ENCODE peak calls at places on chromosomes 12 and 14, in five cellular contexts. One of them, this sample, is unnamed.

GRCh38 chr14:55665067-55665700 is 85.2 kb downstream of the KTN1 start:
- DNase-seq in GM23248: no peak
- DNase-seq in neural progenitor cell: no peak
- DNase-seq in PC-3: no peak
- DNase-seq in HCT116: no peak
- DNase-seq in this sample: no peak

GRCh38 chr14:74213907-74214803 is 25.1 kb upstream of the VSX2 start:
- DNase-seq in GM23248: no peak
- DNase-seq in neural progenitor cell: peak; percentile 56
- DNase-seq in PC-3: no peak
- DNase-seq in HCT116: no peak
- DNase-seq in this sample: no peak

GRCh38 chr12:101969-102878 is 35.7 kb downstream of the IQSEC3 start:
- DNase-seq in GM23248: peak; percentile 10
- DNase-seq in neural progenitor cell: peak; percentile 45
- DNase-seq in PC-3: no peak
- DNase-seq in HCT116: peak; percentile 12
- DNase-seq in this sample: no peak

GRCh38 chr12:104680070-104680469 is 223.3 kb downstream of the CHST11 start:
- DNase-seq in GM23248: peak; percentile 27
- DNase-seq in neural progenitor cell: peak; percentile 23
- DNase-seq in PC-3: peak; percentile 49
- DNase-seq in HCT116: peak; percentile 13
- DNase-seq in this sample: no peak

GRCh38 chr14:79278798-79279644 is 932.3 kb downstream of the DIO2 start:
- DNase-seq in GM23248: peak; percentile 78
- DNase-seq in neural progenitor cell: peak; percentile 96
- DNase-seq in PC-3: peak; percentile 93
- DNase-seq in HCT116: no peak
- DNase-seq in this sample: peak; percentile 87

GRCh38 chr12:67483871-67484554 is 164.5 kb upstream of the DYRK2 start:
- DNase-seq in GM23248: peak; percentile 15
- DNase-seq in neural progenitor cell: no peak
- DNase-seq in PC-3: peak; percentile 93
- DNase-seq in HCT116: no peak
- DNase-seq in this sample: peak; percentile 65

GRCh38 chr14:89344871-89345270 is 72.2 kb downstream of the FOXN3 start:
- DNase-seq in GM23248: no peak
- DNase-seq in neural progenitor cell: no peak
- DNase-seq in PC-3: no peak
- DNase-seq in HCT116: no peak
- DNase-seq in this sample: no peak

GRCh38 chr12:43288666-43289065 is 263.3 kb downstream of the ADAMTS20 start:
- DNase-seq in GM23248: no peak
- DNase-seq in neural progenitor cell: peak; percentile 55
- DNase-seq in PC-3: no peak
- DNase-seq in HCT116: no peak
- DNase-seq in this sample: no peak

GRCh38 chr12:68940731-68941130 is 7.8 kb upstream of the CPM start:
- DNase-seq in GM23248: no peak
- DNase-seq in neural progenitor cell: no peak
- DNase-seq in PC-3: no peak
- DNase-seq in HCT116: no peak
- DNase-seq in this sample: no peak

GRCh38 chr14:99604766-99605298 is 825 bp upstream of the CCDC85C start:
- DNase-seq in GM23248: peak; percentile 77
- DNase-seq in neural progenitor cell: peak; percentile 82
- DNase-seq in PC-3: peak; percentile 36
- DNase-seq in HCT116: no peak
- DNase-seq in this sample: peak; percentile 11

GRCh38 chr12:31568498-31568897 is 22.4 kb downstream of the DENND5B start:
- DNase-seq in GM23248: no peak
- DNase-seq in neural progenitor cell: no peak
- DNase-seq in PC-3: no peak
- DNase-seq in HCT116: no peak
- DNase-seq in this sample: no peak

GRCh38 chr14:22982013-22982476 is 306 bp downstream of the AJUBA start:
- DNase-seq in GM23248: no peak
- DNase-seq in neural progenitor cell: no peak
- DNase-seq in PC-3: no peak
- DNase-seq in HCT116: no peak
- DNase-seq in this sample: no peak

GRCh38 chr12:89129471-89129870 is 222.8 kb downstream of the DUSP6 start:
- DNase-seq in GM23248: no peak
- DNase-seq in neural progenitor cell: no peak
- DNase-seq in PC-3: no peak
- DNase-seq in HCT116: no peak
- DNase-seq in this sample: peak; percentile 66
- TF ChIP-seq EZH2phosphoT487 in GM23248: no peak
- TF ChIP-seq EZH2phosphoT487 in neural progenitor cell: no peak
- TF ChIP-seq EZH2phosphoT487 in PC-3: no peak
- TF ChIP-seq EZH2phosphoT487 in HCT116: no peak
- TF ChIP-seq EZH2phosphoT487 in this sample: no peak

GRCh38 chr12:64412458-64412857 is 8.3 kb downstream of the XPOT start:
- DNase-seq in GM23248: no peak
- DNase-seq in neural progenitor cell: no peak
- DNase-seq in PC-3: no peak
- DNase-seq in HCT116: no peak
- DNase-seq in this sample: no peak

GRCh38 chr12:64411427-64411826 is 7.2 kb downstream of the XPOT start:
- DNase-seq in GM23248: no peak
- DNase-seq in neural progenitor cell: no peak
- DNase-seq in PC-3: no peak
- DNase-seq in HCT116: no peak
- DNase-seq in this sample: no peak

GRCh38 chr12:64419696-64420095 is 15.5 kb downstream of the XPOT start:
- DNase-seq in GM23248: no peak
- DNase-seq in neural progenitor cell: no peak
- DNase-seq in PC-3: no peak
- DNase-seq in HCT116: no peak
- DNase-seq in this sample: no peak

GRCh38 chr12:64418209-64418608 is 14.0 kb downstream of the XPOT start:
- DNase-seq in GM23248: no peak
- DNase-seq in neural progenitor cell: no peak
- DNase-seq in PC-3: no peak
- DNase-seq in HCT116: no peak
- DNase-seq in this sample: no peak

DNA sequence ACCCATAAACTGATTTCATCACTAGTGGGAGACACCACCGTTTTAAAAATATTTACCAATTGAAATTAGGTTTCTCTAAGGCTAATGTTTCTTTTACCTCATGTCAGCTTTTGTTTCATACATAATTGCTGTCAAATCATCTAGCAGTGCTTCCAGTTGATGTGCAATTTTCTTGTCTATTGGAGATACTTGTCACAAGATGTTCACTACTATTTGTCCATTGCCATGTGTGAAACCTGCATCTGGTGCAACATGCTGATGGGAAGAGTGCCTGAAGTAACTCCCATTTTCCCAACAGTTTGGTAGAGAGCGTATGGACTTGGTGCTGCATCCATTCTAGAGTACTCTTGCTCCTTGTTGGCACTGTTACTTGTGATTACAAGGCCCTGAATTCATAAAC is 9.7 kb downstream of the XPOT start:
- DNase-seq in GM23248: no peak
- DNase-seq in neural progenitor cell: no peak
- DNase-seq in PC-3: no peak
- DNase-seq in HCT116: no peak
- DNase-seq in this sample: no peak
- H3K79me2 ChIP-seq in GM23248: peaks cover 100% of the 10 kb centered on the region
- H3K79me2 ChIP-seq in neural progenitor cell: peaks cover 28% of the 10 kb centered on the region
- H3K79me2 ChIP-seq in PC-3: peaks cover 27% of the 10 kb centered on the region
- H3K79me2 ChIP-seq in HCT116: peaks cover 49% of the 10 kb centered on the region
- H3K79me2 ChIP-seq in this sample: peaks cover 42% of the 10 kb centered on the region

GRCh38 chr12:81078469-81079196 is 754 bp downstream of the ACSS3 start:
- DNase-seq in GM23248: peak; percentile 71
- DNase-seq in neural progenitor cell: peak; percentile 31
- DNase-seq in PC-3: no peak
- DNase-seq in HCT116: no peak
- DNase-seq in this sample: no peak
- H3K4me2 ChIP-seq in GM23248: peak overlapping the region; percentile 91
- H3K4me2 ChIP-seq in neural progenitor cell: peak overlapping the region; percentile 90
- H3K4me2 ChIP-seq in PC-3: no peak overlapping the region
- H3K4me2 ChIP-seq in HCT116: no peak overlapping the region
- H3K4me2 ChIP-seq in this sample: no peak overlapping the region

DNA sequence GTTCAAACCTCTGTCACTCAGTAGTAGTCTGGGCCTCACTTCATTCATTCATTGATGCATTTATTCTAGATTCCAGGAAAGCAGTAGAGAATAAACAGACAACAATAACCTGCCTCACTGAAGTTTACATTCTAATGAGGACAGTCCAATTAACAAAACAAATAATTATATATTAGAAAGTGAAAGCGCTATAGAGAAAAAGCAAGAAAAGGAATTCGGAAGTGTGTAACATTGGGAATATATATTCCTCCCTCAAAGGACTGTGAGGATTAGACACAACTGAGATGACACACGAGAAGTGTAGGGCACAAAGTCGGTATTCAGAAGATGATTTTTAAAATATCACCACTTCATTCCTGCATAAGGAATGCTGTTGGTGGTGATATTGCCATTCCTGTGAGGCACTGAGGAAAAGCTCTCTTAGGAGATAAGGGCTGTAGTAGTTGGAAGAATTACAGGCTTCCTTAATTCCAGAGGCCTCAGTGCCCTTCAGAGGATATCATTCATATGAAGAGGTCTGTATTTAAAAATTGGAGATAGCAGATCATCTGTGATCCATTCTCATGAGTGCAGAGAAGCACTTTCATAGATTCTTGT is 3.9 kb upstream of the DUSP6 start:
- DNase-seq in GM23248: no peak
- DNase-seq in neural progenitor cell: no peak
- DNase-seq in PC-3: no peak
- DNase-seq in HCT116: no peak
- DNase-seq in this sample: no peak
- TF ChIP-seq EZH2phosphoT487 in GM23248: no peak
- TF ChIP-seq EZH2phosphoT487 in neural progenitor cell: no peak
- TF ChIP-seq EZH2phosphoT487 in PC-3: no peak
- TF ChIP-seq EZH2phosphoT487 in HCT116: no peak
- TF ChIP-seq EZH2phosphoT487 in this sample: no peak

GRCh38 chr12:54019924-54020586 is 8.2 kb upstream of the HOXC6 start:
- DNase-seq in GM23248: peak; percentile 85
- DNase-seq in neural progenitor cell: no peak
- DNase-seq in PC-3: no peak
- DNase-seq in HCT116: no peak
- DNase-seq in this sample: no peak

GRCh38 chr12:54017845-54018607 is 9.2 kb downstream of the HOXC8 start:
- DNase-seq in GM23248: peak; percentile 97
- DNase-seq in neural progenitor cell: peak; percentile 87
- DNase-seq in PC-3: peak; percentile 86
- DNase-seq in HCT116: peak; percentile 84
- DNase-seq in this sample: peak; percentile 56

GRCh38 chr12:54020587-54020969 is 7.7 kb upstream of the HOXC6 start:
- DNase-seq in GM23248: peak; percentile 50
- DNase-seq in neural progenitor cell: no peak
- DNase-seq in PC-3: no peak
- DNase-seq in HCT116: no peak
- DNase-seq in this sample: no peak

GRCh38 chr12:54018608-54018984 is 9.6 kb upstream of the HOXC6 start:
- DNase-seq in GM23248: peak; percentile 76
- DNase-seq in neural progenitor cell: no peak
- DNase-seq in PC-3: no peak
- DNase-seq in HCT116: no peak
- DNase-seq in this sample: no peak

DNA sequence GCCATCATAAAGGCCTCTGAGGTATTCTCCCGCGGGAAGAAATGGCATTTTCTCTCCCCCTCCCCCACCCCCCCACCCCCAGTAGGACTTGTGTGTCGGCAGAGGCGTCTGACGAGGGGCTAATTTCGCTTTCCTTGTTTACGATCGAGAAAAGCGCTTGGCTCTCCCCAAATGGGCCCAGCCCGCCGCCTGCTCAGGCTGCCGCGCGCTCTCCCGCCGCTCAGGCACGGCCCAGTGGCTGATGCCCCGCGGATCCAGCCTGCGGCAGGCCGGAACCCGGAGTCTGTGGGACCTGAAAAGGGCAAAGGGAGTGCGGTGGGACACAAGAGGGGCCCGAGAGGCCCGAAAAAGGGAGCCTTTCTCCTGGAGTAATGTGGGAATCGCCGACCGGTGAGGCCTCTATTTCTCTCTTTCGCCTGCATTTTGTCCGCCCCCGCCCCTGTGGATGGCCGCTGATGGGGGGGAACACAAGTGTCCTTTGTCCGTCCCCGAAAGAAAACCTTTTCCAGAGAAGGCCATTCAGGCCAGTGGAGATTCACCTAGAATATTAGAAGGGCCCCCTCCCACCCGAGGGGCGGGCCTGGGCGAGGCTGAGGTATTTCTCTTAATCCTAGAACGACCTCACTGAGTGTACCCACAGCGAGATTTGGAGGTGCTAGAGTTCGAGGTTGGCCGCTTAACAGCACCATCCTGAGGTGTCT is 9.0 kb upstream of the HOXC6 start:
- DNase-seq in GM23248: peak; percentile 62
- DNase-seq in neural progenitor cell: peak; percentile 51
- DNase-seq in PC-3: no peak
- DNase-seq in HCT116: no peak
- DNase-seq in this sample: no peak
- H3K79me2 ChIP-seq in GM23248: peaks cover 81% of the 10 kb centered on the region
- H3K79me2 ChIP-seq in neural progenitor cell: no peaks in the 10 kb centered on the region
- H3K79me2 ChIP-seq in PC-3: peaks cover 71% of the 10 kb centered on the region
- H3K79me2 ChIP-seq in HCT116: no peaks in the 10 kb centered on the region
- H3K79me2 ChIP-seq in this sample: no peaks in the 10 kb centered on the region

DNA sequence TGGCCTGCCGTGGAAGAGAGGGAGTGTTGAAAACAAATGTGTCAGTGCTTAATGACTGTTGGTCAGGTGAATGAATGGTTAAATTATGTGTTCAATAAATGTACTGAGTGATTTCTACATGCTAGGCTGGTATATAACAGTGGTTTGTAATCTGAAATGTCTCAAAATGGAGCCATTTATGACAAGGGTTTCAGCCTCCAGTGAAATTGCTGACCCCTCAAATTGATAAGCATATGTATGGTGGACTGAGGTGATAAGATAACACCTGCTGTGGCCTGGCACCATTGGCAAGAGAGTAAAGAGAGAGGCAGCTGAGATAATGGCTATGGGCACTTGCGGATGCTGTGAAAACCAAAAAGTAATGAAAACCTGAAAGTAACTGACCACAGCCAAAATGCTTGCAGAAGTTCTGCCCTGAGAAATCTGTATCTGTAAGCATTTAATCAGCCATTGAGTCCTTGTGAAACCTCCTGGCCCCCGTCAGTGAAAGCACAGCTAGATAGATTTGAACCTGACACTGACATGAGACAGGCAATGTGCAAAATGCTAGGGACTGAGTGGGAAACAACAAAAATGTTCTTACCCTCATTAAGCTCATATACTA is 1.4 kb upstream of the BCAT1 start:
- DNase-seq in GM23248: no peak
- DNase-seq in neural progenitor cell: no peak
- DNase-seq in PC-3: no peak
- DNase-seq in HCT116: no peak
- DNase-seq in this sample: peak; percentile 91
- H3K4me2 ChIP-seq in GM23248: no peak overlapping the region
- H3K4me2 ChIP-seq in neural progenitor cell: peak overlapping the region; percentile 88
- H3K4me2 ChIP-seq in PC-3: no peak overlapping the region
- H3K4me2 ChIP-seq in HCT116: no peak overlapping the region
- H3K4me2 ChIP-seq in this sample: peak overlapping the region; percentile 9

DNA sequence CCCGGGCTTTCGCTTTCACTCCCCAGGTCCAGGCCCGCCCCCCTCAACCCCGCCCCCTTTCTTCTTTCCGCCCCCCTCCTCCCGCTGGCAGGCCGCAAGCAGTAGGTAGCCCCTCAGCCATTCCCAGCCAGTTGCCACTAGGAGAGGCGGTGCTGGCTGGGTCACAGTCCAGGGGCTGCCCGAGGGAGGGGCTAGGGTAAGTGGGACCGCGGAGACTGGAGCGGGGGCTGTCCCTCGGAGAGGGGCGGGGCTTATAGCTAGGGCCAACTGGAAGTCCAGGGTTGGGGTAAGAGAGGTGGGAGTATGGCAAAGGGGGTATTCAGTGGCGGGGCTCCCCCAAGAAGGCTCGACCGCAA is 190 bp upstream of the PSME2 start:
- DNase-seq in GM23248: peak; percentile 95
- DNase-seq in neural progenitor cell: peak; percentile 99
- DNase-seq in PC-3: peak; percentile 97
- DNase-seq in HCT116: peak; percentile 94
- DNase-seq in this sample: peak; percentile 74
- TF ChIP-seq EZH2phosphoT487 in GM23248: no peak
- TF ChIP-seq EZH2phosphoT487 in neural progenitor cell: no peak
- TF ChIP-seq EZH2phosphoT487 in PC-3: no peak
- TF ChIP-seq EZH2phosphoT487 in HCT116: no peak
- TF ChIP-seq EZH2phosphoT487 in this sample: no peak

This sample was measured in MM.1S.